ENCODE peak calls at places on chromosomes 4 and X, in four cellular contexts. I is sigmoid colon, B is HCT116, C is stomach. D is an unnamed sample.

GRCh38 chrX:68945603-68946228 is 116.9 kb downstream of the EFNB1 start:
- DNase-seq in I (peak), B (no peak), C (no peak), D (no peak)

GRCh38 chr4:110629214-110629754 is 6.4 kb upstream of the PITX2 start:
- DNase-seq in I (no peak), B (no peak), C (no peak), D (no peak)

GRCh38 chr4:160319868-160320260 is 1217.0 kb downstream of the RAPGEF2 start:
- DNase-seq in I (no peak), B (no peak), C (no peak), D (no peak)

GRCh38 chr4:58723954-58724353 is 1613.8 kb upstream of the IGFBP7 start:
- DNase-seq in I (no peak), B (no peak), C (no peak), D (no peak)

GRCh38 chrX:22110729-22111494 is 78.8 kb downstream of the PHEX start:
- DNase-seq in I (no peak), B (no peak), C (no peak), D (no peak)

GRCh38 chrX:9320940-9321339 is 143.9 kb upstream of the TBL1X start:
- DNase-seq in I (no peak), B (no peak), C (no peak), D (no peak)

GRCh38 chrX:56783450-56783831 is 54.4 kb downstream of the NBDY start:
- DNase-seq in I (peak), B (no peak), C (peak), D (no peak)

GRCh38 chrX:129493643-129494042 is 29.6 kb downstream of the SMARCA1 start:
- DNase-seq in I (no peak), B (no peak), C (no peak), D (no peak)

GRCh38 chrX:136380010-136380769 is 79.4 kb downstream of the ADGRG4 start:
- DNase-seq in I (no peak), B (no peak), C (no peak), D (no peak)

GRCh38 chr4:5824635-5825034 is 68.3 kb downstream of the CRMP1 start:
- DNase-seq in I (no peak), B (peak), C (no peak), D (no peak)

DNA sequence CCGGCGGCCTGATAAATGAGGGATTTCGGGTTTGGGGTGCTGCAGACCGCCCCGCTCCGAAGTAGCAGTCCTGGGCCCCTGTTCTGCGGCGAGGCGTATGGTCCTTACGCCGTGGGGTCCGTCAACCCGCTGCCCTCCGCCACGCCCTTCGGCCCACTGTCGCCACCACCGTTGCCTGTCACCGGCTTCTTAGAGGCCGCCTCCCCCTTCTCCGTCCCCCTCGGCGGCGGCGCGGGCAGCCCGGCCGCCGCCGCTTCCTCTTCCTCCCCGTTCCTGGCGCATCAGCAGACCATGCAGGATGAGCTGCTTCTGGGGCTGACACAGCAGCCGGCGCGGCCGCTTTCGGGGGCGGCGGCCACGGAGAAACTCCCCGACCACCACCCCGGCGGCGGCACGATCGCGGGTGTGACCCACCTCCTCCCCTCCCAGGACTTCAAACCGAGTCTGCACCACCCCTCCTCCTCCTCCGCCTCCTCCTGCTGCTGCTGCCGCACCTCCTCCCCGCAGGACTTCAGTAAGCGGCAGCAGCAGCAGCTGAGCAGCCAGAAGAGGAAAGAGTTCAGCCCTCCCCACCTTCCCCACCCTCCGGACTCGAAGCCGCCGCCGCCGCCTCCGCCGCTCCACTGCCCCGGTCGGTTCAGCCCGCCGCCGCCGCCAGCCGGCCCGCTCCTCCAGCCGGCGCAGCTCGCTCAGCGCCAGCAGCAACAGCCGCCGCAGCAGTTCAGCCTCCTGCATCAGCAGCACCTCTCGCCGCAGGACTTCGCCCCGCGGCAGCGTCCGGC is 569 bp downstream of the CPEB2 start:
- DNase-seq in I (peak), B (no peak), C (peak), D (peak)
- TF ChIP-seq POLR2AphosphoS5 in I (peak), B (no peak), C (peak), D (peak)

DNA sequence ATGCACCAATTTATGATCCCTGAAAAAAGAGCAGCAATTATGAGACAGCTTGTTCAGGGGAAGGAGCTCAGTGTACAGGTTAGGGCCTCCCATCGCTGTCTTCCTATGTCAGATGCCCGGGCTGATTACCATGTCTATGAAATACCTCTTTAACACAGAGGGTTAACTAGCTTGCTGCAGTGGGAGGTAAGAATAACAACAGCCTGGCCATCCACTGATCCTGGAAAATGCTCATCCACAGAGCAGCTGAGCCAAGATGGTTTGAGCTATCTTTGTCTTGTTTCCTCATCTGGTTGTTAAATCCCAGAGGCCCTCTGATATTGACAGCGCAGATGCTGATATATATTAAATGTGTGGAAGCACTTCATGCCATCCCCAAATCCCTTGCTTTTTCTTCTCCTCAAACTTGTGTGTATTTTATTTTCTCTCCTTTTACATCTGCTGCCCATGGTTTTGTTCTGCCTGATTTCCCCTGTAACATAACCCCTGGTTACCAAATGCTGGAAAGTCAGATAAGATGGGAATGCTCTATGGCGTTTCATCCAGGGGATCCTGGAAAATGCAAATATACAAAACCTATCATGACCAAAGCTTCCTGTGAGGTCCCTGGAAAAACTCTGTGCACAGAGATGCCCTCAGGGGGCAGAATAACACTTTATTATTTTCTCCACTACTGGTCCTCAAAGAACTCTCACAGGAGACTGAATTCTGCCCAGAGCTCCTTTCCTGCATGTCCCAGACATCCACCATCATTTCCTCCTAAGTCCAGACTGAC is 85.9 kb upstream of the PUDP start:
- DNase-seq in I (no peak), B (no peak), C (no peak), D (no peak)
- TF ChIP-seq CTCF in I (no peak), B (no peak), C (no peak), D (no peak)

GRCh38 chr4:147866532-147867271 is 134.8 kb downstream of the ARHGAP10 start:
- DNase-seq in I (peak), B (peak), C (peak), D (no peak)
- TF ChIP-seq POLR2AphosphoS5 in I (no peak), B (no peak), C (no peak), D (no peak)

GRCh38 chr4:183362916-183363542 is 40.8 kb upstream of the CLDN24 start:
- DNase-seq in I (no peak), B (peak), C (no peak), D (no peak)
- TF ChIP-seq CTCF in I (no peak), B (peak), C (no peak), D (no peak)

GRCh38 chrX:994780-995179 is 217.7 kb downstream of the CRLF2 start:
- DNase-seq in I (no peak), B (no peak), C (no peak), D (no peak)

GRCh38 chrX:989959-990510 is 222.4 kb downstream of the CRLF2 start:
- DNase-seq in I (peak), B (peak), C (peak), D (peak)
- TF ChIP-seq POLR2AphosphoS5 in I (peak), B (no peak), C (no peak), D (no peak)

DNA sequence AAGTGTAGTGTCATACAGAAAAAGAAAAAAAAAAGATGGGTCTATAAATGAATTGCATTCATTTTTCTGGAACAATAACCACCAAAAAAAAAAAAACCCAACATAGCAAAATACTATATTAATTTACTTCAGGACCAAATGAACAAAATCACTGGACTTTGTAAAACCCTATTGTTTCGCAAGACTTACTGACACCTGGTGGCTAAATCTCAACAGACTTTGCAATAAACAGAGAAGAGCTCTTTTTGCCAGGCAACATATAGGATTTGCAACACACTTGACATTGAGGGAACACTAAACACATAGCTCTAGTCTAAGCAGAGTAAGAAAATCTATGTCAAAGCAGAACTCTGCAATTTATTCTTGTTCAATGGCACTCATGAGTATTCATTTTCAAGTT is 990.2 kb downstream of the STPG2 start:
- DNase-seq in I (no peak), B (peak), C (no peak), D (no peak)
- TF ChIP-seq CTCF in I (no peak), B (peak), C (no peak), D (no peak)

DNA sequence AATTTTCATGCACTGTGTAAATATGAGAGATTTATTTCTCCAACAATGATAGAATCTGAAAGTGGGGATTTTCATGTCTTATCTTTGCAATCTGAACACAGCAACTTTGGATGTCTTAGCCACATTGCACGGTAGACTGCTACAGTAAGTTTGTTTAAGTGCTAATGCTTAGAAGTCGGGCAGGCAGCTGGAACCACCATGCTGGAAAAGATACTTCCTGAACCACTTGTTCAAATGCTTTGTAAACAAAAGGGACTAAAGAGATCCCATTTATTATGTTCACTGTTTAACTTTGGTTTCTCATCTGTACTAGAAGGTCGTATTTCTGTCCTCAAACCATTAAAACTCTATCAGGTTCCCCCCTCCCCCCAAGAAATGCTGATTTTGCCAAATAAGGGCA is 555.9 kb upstream of the DIPK2B start:
- DNase-seq in I (no peak), B (no peak), C (no peak), D (no peak)
- TF ChIP-seq POLR2AphosphoS5 in I (no peak), B (peak), C (no peak), D (no peak)

GRCh38 chrX:70264784-70265183 is 3.4 kb upstream of the ARR3 start:
- DNase-seq in I (no peak), B (no peak), C (no peak), D (no peak)
- TF ChIP-seq CTCF in I (no peak), B (no peak), C (no peak), D (no peak)

GRCh38 chr4:148141536-148141935 is 300.7 kb downstream of the NR3C2 start:
- DNase-seq in I (no peak), B (no peak), C (no peak), D (no peak)
- TF ChIP-seq POLR2AphosphoS5 in I (no peak), B (no peak), C (no peak), D (no peak)

DNA sequence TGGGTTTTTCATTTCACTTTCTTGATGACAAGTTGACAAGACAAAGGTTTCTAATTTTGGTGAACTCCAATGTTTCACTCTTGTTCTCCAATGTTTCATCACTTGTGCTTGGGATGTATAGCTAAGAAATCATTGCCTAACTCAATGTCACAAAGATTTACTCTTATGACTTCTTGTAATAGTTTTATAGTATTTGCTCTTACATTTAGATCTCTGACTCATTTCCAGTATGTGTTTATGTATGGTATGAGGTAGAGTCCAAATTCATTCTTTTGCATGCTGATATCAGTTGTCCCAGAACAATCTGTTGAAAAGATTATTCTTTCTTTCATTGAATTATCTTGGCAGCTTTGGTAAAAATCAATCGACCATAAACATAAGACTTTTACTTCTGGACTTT is 12.2 kb upstream of the NWD2 start:
- DNase-seq in I (no peak), B (no peak), C (no peak), D (no peak)
- TF ChIP-seq CTCF in I (no peak), B (no peak), C (no peak), D (no peak)

D was measured in vagina.